ENCODE peak calls at places on chromosomes 13 and 19, in ten cellular contexts. One of them, this sample, is unnamed.

GRCh38 chr19:13294812-13295567 is 144.8 kb downstream of the IER2 start:
- DNase-seq in CD8-positive, alpha-beta T cell: no peak
- DNase-seq in NCI-H1105 treated with DMSO at 0.1 percent for 48 hours: no peak
- DNase-seq in psoas muscle: no peak
- DNase-seq in T-helper 17 cell: no peak
- DNase-seq in HT-29: no peak
- DNase-seq in GM06990: no peak
- DNase-seq in activated T-cell treated with anti-CD3 and anti-CD28 coated beads for 24 hours: no peak
- DNase-seq in stimulated activated CD4-positive, alpha-beta T cell treated with anti-CD3 and anti-CD28 coated beads, Interleukin-15, amount 100 ng/mL, for 1 hour: no peak
- DNase-seq in neural crest cell: no peak
- DNase-seq in this sample: no peak

GRCh38 chr13:31835932-31836331 is 96.6 kb downstream of the RXFP2 start:
- DNase-seq in CD8-positive, alpha-beta T cell: no peak
- DNase-seq in NCI-H1105 treated with DMSO at 0.1 percent for 48 hours: no peak
- DNase-seq in psoas muscle: no peak
- DNase-seq in T-helper 17 cell: no peak
- DNase-seq in HT-29: peak
- DNase-seq in GM06990: no peak
- DNase-seq in activated T-cell treated with anti-CD3 and anti-CD28 coated beads for 24 hours: no peak
- DNase-seq in stimulated activated CD4-positive, alpha-beta T cell treated with anti-CD3 and anti-CD28 coated beads, Interleukin-15, amount 100 ng/mL, for 1 hour: no peak
- DNase-seq in neural crest cell: no peak
- DNase-seq in this sample: peak

GRCh38 chr13:97474581-97474980 is 40.6 kb downstream of the RAP2A start:
- DNase-seq in CD8-positive, alpha-beta T cell: no peak
- DNase-seq in NCI-H1105 treated with DMSO at 0.1 percent for 48 hours: no peak
- DNase-seq in psoas muscle: no peak
- DNase-seq in T-helper 17 cell: no peak
- DNase-seq in HT-29: no peak
- DNase-seq in GM06990: no peak
- DNase-seq in activated T-cell treated with anti-CD3 and anti-CD28 coated beads for 24 hours: no peak
- DNase-seq in stimulated activated CD4-positive, alpha-beta T cell treated with anti-CD3 and anti-CD28 coated beads, Interleukin-15, amount 100 ng/mL, for 1 hour: no peak
- DNase-seq in neural crest cell: no peak
- DNase-seq in this sample: no peak

GRCh38 chr13:75418997-75419396 is 63.0 kb downstream of the TBC1D4 start:
- DNase-seq in CD8-positive, alpha-beta T cell: no peak
- DNase-seq in NCI-H1105 treated with DMSO at 0.1 percent for 48 hours: no peak
- DNase-seq in psoas muscle: no peak
- DNase-seq in T-helper 17 cell: no peak
- DNase-seq in HT-29: no peak
- DNase-seq in GM06990: no peak
- DNase-seq in activated T-cell treated with anti-CD3 and anti-CD28 coated beads for 24 hours: no peak
- DNase-seq in stimulated activated CD4-positive, alpha-beta T cell treated with anti-CD3 and anti-CD28 coated beads, Interleukin-15, amount 100 ng/mL, for 1 hour: no peak
- DNase-seq in neural crest cell: no peak
- DNase-seq in this sample: peak

GRCh38 chr13:24995225-24995804 is 100.6 kb upstream of the PABPC3 start:
- DNase-seq in CD8-positive, alpha-beta T cell: peak
- DNase-seq in NCI-H1105 treated with DMSO at 0.1 percent for 48 hours: peak
- DNase-seq in psoas muscle: no peak
- DNase-seq in T-helper 17 cell: peak
- DNase-seq in HT-29: peak
- DNase-seq in GM06990: no peak
- DNase-seq in activated T-cell treated with anti-CD3 and anti-CD28 coated beads for 24 hours: peak
- DNase-seq in stimulated activated CD4-positive, alpha-beta T cell treated with anti-CD3 and anti-CD28 coated beads, Interleukin-15, amount 100 ng/mL, for 1 hour: no peak
- DNase-seq in neural crest cell: peak
- DNase-seq in this sample: peak

GRCh38 chr13:94601446-94602431 is at the start of gene GPR180:
- DNase-seq in CD8-positive, alpha-beta T cell: peak
- DNase-seq in NCI-H1105 treated with DMSO at 0.1 percent for 48 hours: peak
- DNase-seq in psoas muscle: peak
- DNase-seq in T-helper 17 cell: peak
- DNase-seq in HT-29: peak
- DNase-seq in GM06990: peak
- DNase-seq in activated T-cell treated with anti-CD3 and anti-CD28 coated beads for 24 hours: peak
- DNase-seq in stimulated activated CD4-positive, alpha-beta T cell treated with anti-CD3 and anti-CD28 coated beads, Interleukin-15, amount 100 ng/mL, for 1 hour: peak
- DNase-seq in neural crest cell: peak
- DNase-seq in this sample: peak

GRCh38 chr13:105573134-105573533 is 962.3 kb downstream of the EFNB2 start:
- DNase-seq in CD8-positive, alpha-beta T cell: no peak
- DNase-seq in NCI-H1105 treated with DMSO at 0.1 percent for 48 hours: no peak
- DNase-seq in psoas muscle: no peak
- DNase-seq in T-helper 17 cell: no peak
- DNase-seq in HT-29: no peak
- DNase-seq in GM06990: no peak
- DNase-seq in activated T-cell treated with anti-CD3 and anti-CD28 coated beads for 24 hours: no peak
- DNase-seq in stimulated activated CD4-positive, alpha-beta T cell treated with anti-CD3 and anti-CD28 coated beads, Interleukin-15, amount 100 ng/mL, for 1 hour: no peak
- DNase-seq in neural crest cell: no peak
- DNase-seq in this sample: peak

GRCh38 chr19:54612428-54612827 is 17.9 kb upstream of the LILRB1 start:
- DNase-seq in CD8-positive, alpha-beta T cell: no peak
- DNase-seq in NCI-H1105 treated with DMSO at 0.1 percent for 48 hours: no peak
- DNase-seq in psoas muscle: no peak
- DNase-seq in T-helper 17 cell: no peak
- DNase-seq in HT-29: no peak
- DNase-seq in GM06990: no peak
- DNase-seq in activated T-cell treated with anti-CD3 and anti-CD28 coated beads for 24 hours: no peak
- DNase-seq in stimulated activated CD4-positive, alpha-beta T cell treated with anti-CD3 and anti-CD28 coated beads, Interleukin-15, amount 100 ng/mL, for 1 hour: no peak
- DNase-seq in neural crest cell: no peak
- DNase-seq in this sample: no peak

GRCh38 chr19:38290631-38291147 is 13.4 kb upstream of the C19orf33 start:
- DNase-seq in CD8-positive, alpha-beta T cell: no peak
- DNase-seq in NCI-H1105 treated with DMSO at 0.1 percent for 48 hours: no peak
- DNase-seq in psoas muscle: no peak
- DNase-seq in T-helper 17 cell: no peak
- DNase-seq in HT-29: peak
- DNase-seq in GM06990: no peak
- DNase-seq in activated T-cell treated with anti-CD3 and anti-CD28 coated beads for 24 hours: no peak
- DNase-seq in stimulated activated CD4-positive, alpha-beta T cell treated with anti-CD3 and anti-CD28 coated beads, Interleukin-15, amount 100 ng/mL, for 1 hour: no peak
- DNase-seq in neural crest cell: no peak
- DNase-seq in this sample: peak

GRCh38 chr13:20943519-20944012 is 41.0 kb upstream of the XPO4 start:
- DNase-seq in CD8-positive, alpha-beta T cell: peak
- DNase-seq in NCI-H1105 treated with DMSO at 0.1 percent for 48 hours: peak
- DNase-seq in psoas muscle: peak
- DNase-seq in T-helper 17 cell: peak
- DNase-seq in HT-29: peak
- DNase-seq in GM06990: no peak
- DNase-seq in activated T-cell treated with anti-CD3 and anti-CD28 coated beads for 24 hours: peak
- DNase-seq in stimulated activated CD4-positive, alpha-beta T cell treated with anti-CD3 and anti-CD28 coated beads, Interleukin-15, amount 100 ng/mL, for 1 hour: peak
- DNase-seq in neural crest cell: peak
- DNase-seq in this sample: peak

GRCh38 chr19:47539747-47540311 is 25.0 kb upstream of the NAPA start:
- DNase-seq in CD8-positive, alpha-beta T cell: peak
- DNase-seq in NCI-H1105 treated with DMSO at 0.1 percent for 48 hours: no peak
- DNase-seq in psoas muscle: no peak
- DNase-seq in T-helper 17 cell: no peak
- DNase-seq in HT-29: no peak
- DNase-seq in GM06990: no peak
- DNase-seq in activated T-cell treated with anti-CD3 and anti-CD28 coated beads for 24 hours: no peak
- DNase-seq in stimulated activated CD4-positive, alpha-beta T cell treated with anti-CD3 and anti-CD28 coated beads, Interleukin-15, amount 100 ng/mL, for 1 hour: no peak
- DNase-seq in neural crest cell: no peak
- DNase-seq in this sample: no peak

GRCh38 chr19:9041023-9041422 is 30.8 kb upstream of the MUC16 start:
- DNase-seq in CD8-positive, alpha-beta T cell: no peak
- DNase-seq in NCI-H1105 treated with DMSO at 0.1 percent for 48 hours: no peak
- DNase-seq in psoas muscle: no peak
- DNase-seq in T-helper 17 cell: no peak
- DNase-seq in HT-29: no peak
- DNase-seq in GM06990: no peak
- DNase-seq in activated T-cell treated with anti-CD3 and anti-CD28 coated beads for 24 hours: no peak
- DNase-seq in stimulated activated CD4-positive, alpha-beta T cell treated with anti-CD3 and anti-CD28 coated beads, Interleukin-15, amount 100 ng/mL, for 1 hour: no peak
- DNase-seq in neural crest cell: no peak
- DNase-seq in this sample: no peak

GRCh38 chr19:46990998-46991676 is 28.5 kb upstream of the NPAS1 start:
- DNase-seq in CD8-positive, alpha-beta T cell: peak
- DNase-seq in NCI-H1105 treated with DMSO at 0.1 percent for 48 hours: peak
- DNase-seq in psoas muscle: peak
- DNase-seq in T-helper 17 cell: peak
- DNase-seq in HT-29: peak
- DNase-seq in GM06990: no peak
- DNase-seq in activated T-cell treated with anti-CD3 and anti-CD28 coated beads for 24 hours: peak
- DNase-seq in stimulated activated CD4-positive, alpha-beta T cell treated with anti-CD3 and anti-CD28 coated beads, Interleukin-15, amount 100 ng/mL, for 1 hour: peak
- DNase-seq in neural crest cell: peak
- DNase-seq in this sample: peak

GRCh38 chr19:50333235-50333736 is 4.1 kb upstream of the KCNC3 start:
- DNase-seq in CD8-positive, alpha-beta T cell: peak
- DNase-seq in NCI-H1105 treated with DMSO at 0.1 percent for 48 hours: peak
- DNase-seq in psoas muscle: peak
- DNase-seq in T-helper 17 cell: peak
- DNase-seq in HT-29: peak
- DNase-seq in GM06990: peak
- DNase-seq in activated T-cell treated with anti-CD3 and anti-CD28 coated beads for 24 hours: peak
- DNase-seq in stimulated activated CD4-positive, alpha-beta T cell treated with anti-CD3 and anti-CD28 coated beads, Interleukin-15, amount 100 ng/mL, for 1 hour: peak
- DNase-seq in neural crest cell: peak
- DNase-seq in this sample: peak

GRCh38 chr13:40315416-40316064 is 350.9 kb downstream of the FOXO1 start:
- DNase-seq in CD8-positive, alpha-beta T cell: peak
- DNase-seq in NCI-H1105 treated with DMSO at 0.1 percent for 48 hours: no peak
- DNase-seq in psoas muscle: peak
- DNase-seq in T-helper 17 cell: peak
- DNase-seq in HT-29: no peak
- DNase-seq in GM06990: no peak
- DNase-seq in activated T-cell treated with anti-CD3 and anti-CD28 coated beads for 24 hours: peak
- DNase-seq in stimulated activated CD4-positive, alpha-beta T cell treated with anti-CD3 and anti-CD28 coated beads, Interleukin-15, amount 100 ng/mL, for 1 hour: peak
- DNase-seq in neural crest cell: no peak
- DNase-seq in this sample: peak

GRCh38 chr13:110644892-110645521 is 29.7 kb downstream of the NAXD start:
- DNase-seq in CD8-positive, alpha-beta T cell: no peak
- DNase-seq in NCI-H1105 treated with DMSO at 0.1 percent for 48 hours: no peak
- DNase-seq in psoas muscle: peak
- DNase-seq in T-helper 17 cell: peak
- DNase-seq in HT-29: peak
- DNase-seq in GM06990: no peak
- DNase-seq in activated T-cell treated with anti-CD3 and anti-CD28 coated beads for 24 hours: no peak
- DNase-seq in stimulated activated CD4-positive, alpha-beta T cell treated with anti-CD3 and anti-CD28 coated beads, Interleukin-15, amount 100 ng/mL, for 1 hour: peak
- DNase-seq in neural crest cell: peak
- DNase-seq in this sample: peak

GRCh38 chr13:31862828-31863227 is 123.5 kb downstream of the RXFP2 start:
- DNase-seq in CD8-positive, alpha-beta T cell: no peak
- DNase-seq in NCI-H1105 treated with DMSO at 0.1 percent for 48 hours: no peak
- DNase-seq in psoas muscle: no peak
- DNase-seq in T-helper 17 cell: no peak
- DNase-seq in HT-29: no peak
- DNase-seq in GM06990: no peak
- DNase-seq in activated T-cell treated with anti-CD3 and anti-CD28 coated beads for 24 hours: no peak
- DNase-seq in stimulated activated CD4-positive, alpha-beta T cell treated with anti-CD3 and anti-CD28 coated beads, Interleukin-15, amount 100 ng/mL, for 1 hour: no peak
- DNase-seq in neural crest cell: no peak
- DNase-seq in this sample: no peak

GRCh38 chr13:20703785-20704458 is 423 bp downstream of the IL17D start:
- DNase-seq in CD8-positive, alpha-beta T cell: peak
- DNase-seq in NCI-H1105 treated with DMSO at 0.1 percent for 48 hours: peak
- DNase-seq in psoas muscle: peak
- DNase-seq in T-helper 17 cell: peak
- DNase-seq in HT-29: peak
- DNase-seq in GM06990: peak
- DNase-seq in activated T-cell treated with anti-CD3 and anti-CD28 coated beads for 24 hours: peak
- DNase-seq in stimulated activated CD4-positive, alpha-beta T cell treated with anti-CD3 and anti-CD28 coated beads, Interleukin-15, amount 100 ng/mL, for 1 hour: peak
- DNase-seq in neural crest cell: peak
- DNase-seq in this sample: peak

GRCh38 chr19:13037718-13038117 is 42.4 kb downstream of the NFIX start:
- DNase-seq in CD8-positive, alpha-beta T cell: no peak
- DNase-seq in NCI-H1105 treated with DMSO at 0.1 percent for 48 hours: no peak
- DNase-seq in psoas muscle: no peak
- DNase-seq in T-helper 17 cell: no peak
- DNase-seq in HT-29: no peak
- DNase-seq in GM06990: no peak
- DNase-seq in activated T-cell treated with anti-CD3 and anti-CD28 coated beads for 24 hours: no peak
- DNase-seq in stimulated activated CD4-positive, alpha-beta T cell treated with anti-CD3 and anti-CD28 coated beads, Interleukin-15, amount 100 ng/mL, for 1 hour: no peak
- DNase-seq in neural crest cell: no peak
- DNase-seq in this sample: no peak

GRCh38 chr19:3801412-3802096 is 15.4 kb upstream of the MATK start:
- DNase-seq in CD8-positive, alpha-beta T cell: peak
- DNase-seq in NCI-H1105 treated with DMSO at 0.1 percent for 48 hours: peak
- DNase-seq in psoas muscle: no peak
- DNase-seq in T-helper 17 cell: peak
- DNase-seq in HT-29: no peak
- DNase-seq in GM06990: no peak
- DNase-seq in activated T-cell treated with anti-CD3 and anti-CD28 coated beads for 24 hours: no peak
- DNase-seq in stimulated activated CD4-positive, alpha-beta T cell treated with anti-CD3 and anti-CD28 coated beads, Interleukin-15, amount 100 ng/mL, for 1 hour: peak
- DNase-seq in neural crest cell: no peak
- DNase-seq in this sample: no peak

GRCh38 chr19:18807861-18808331 is 16.8 kb upstream of the COMP start:
- DNase-seq in CD8-positive, alpha-beta T cell: no peak
- DNase-seq in NCI-H1105 treated with DMSO at 0.1 percent for 48 hours: no peak
- DNase-seq in psoas muscle: peak
- DNase-seq in T-helper 17 cell: no peak
- DNase-seq in HT-29: no peak
- DNase-seq in GM06990: no peak
- DNase-seq in activated T-cell treated with anti-CD3 and anti-CD28 coated beads for 24 hours: no peak
- DNase-seq in stimulated activated CD4-positive, alpha-beta T cell treated with anti-CD3 and anti-CD28 coated beads, Interleukin-15, amount 100 ng/mL, for 1 hour: no peak
- DNase-seq in neural crest cell: no peak
- DNase-seq in this sample: no peak

GRCh38 chr13:64099994-64100393 is 2684.3 kb upstream of the PCDH20 start:
- DNase-seq in CD8-positive, alpha-beta T cell: no peak
- DNase-seq in NCI-H1105 treated with DMSO at 0.1 percent for 48 hours: no peak
- DNase-seq in psoas muscle: no peak
- DNase-seq in T-helper 17 cell: no peak
- DNase-seq in HT-29: no peak
- DNase-seq in GM06990: no peak
- DNase-seq in activated T-cell treated with anti-CD3 and anti-CD28 coated beads for 24 hours: no peak
- DNase-seq in stimulated activated CD4-positive, alpha-beta T cell treated with anti-CD3 and anti-CD28 coated beads, Interleukin-15, amount 100 ng/mL, for 1 hour: no peak
- DNase-seq in neural crest cell: no peak
- DNase-seq in this sample: no peak

GRCh38 chr13:23679214-23679613 is 109.0 kb downstream of the TNFRSF19 start:
- DNase-seq in CD8-positive, alpha-beta T cell: no peak
- DNase-seq in NCI-H1105 treated with DMSO at 0.1 percent for 48 hours: no peak
- DNase-seq in psoas muscle: no peak
- DNase-seq in T-helper 17 cell: no peak
- DNase-seq in HT-29: no peak
- DNase-seq in GM06990: no peak
- DNase-seq in activated T-cell treated with anti-CD3 and anti-CD28 coated beads for 24 hours: peak
- DNase-seq in stimulated activated CD4-positive, alpha-beta T cell treated with anti-CD3 and anti-CD28 coated beads, Interleukin-15, amount 100 ng/mL, for 1 hour: no peak
- DNase-seq in neural crest cell: no peak
- DNase-seq in this sample: peak

GRCh38 chr19:5246554-5247155 is 94.0 kb downstream of the PTPRS start:
- DNase-seq in CD8-positive, alpha-beta T cell: no peak
- DNase-seq in NCI-H1105 treated with DMSO at 0.1 percent for 48 hours: no peak
- DNase-seq in psoas muscle: no peak
- DNase-seq in T-helper 17 cell: no peak
- DNase-seq in HT-29: no peak
- DNase-seq in GM06990: no peak
- DNase-seq in activated T-cell treated with anti-CD3 and anti-CD28 coated beads for 24 hours: peak
- DNase-seq in stimulated activated CD4-positive, alpha-beta T cell treated with anti-CD3 and anti-CD28 coated beads, Interleukin-15, amount 100 ng/mL, for 1 hour: no peak
- DNase-seq in neural crest cell: no peak
- DNase-seq in this sample: no peak

GRCh38 chr19:4052114-4052992 is 14.3 kb downstream of the ZBTB7A start:
- DNase-seq in CD8-positive, alpha-beta T cell: no peak
- DNase-seq in NCI-H1105 treated with DMSO at 0.1 percent for 48 hours: no peak
- DNase-seq in psoas muscle: peak
- DNase-seq in T-helper 17 cell: no peak
- DNase-seq in HT-29: peak
- DNase-seq in GM06990: no peak
- DNase-seq in activated T-cell treated with anti-CD3 and anti-CD28 coated beads for 24 hours: no peak
- DNase-seq in stimulated activated CD4-positive, alpha-beta T cell treated with anti-CD3 and anti-CD28 coated beads, Interleukin-15, amount 100 ng/mL, for 1 hour: no peak
- DNase-seq in neural crest cell: no peak
- DNase-seq in this sample: no peak

GRCh38 chr13:50810998-50811397 is 32.5 kb downstream of the DLEU7 start:
- DNase-seq in CD8-positive, alpha-beta T cell: no peak
- DNase-seq in NCI-H1105 treated with DMSO at 0.1 percent for 48 hours: no peak
- DNase-seq in psoas muscle: no peak
- DNase-seq in T-helper 17 cell: no peak
- DNase-seq in HT-29: no peak
- DNase-seq in GM06990: peak
- DNase-seq in activated T-cell treated with anti-CD3 and anti-CD28 coated beads for 24 hours: no peak
- DNase-seq in stimulated activated CD4-positive, alpha-beta T cell treated with anti-CD3 and anti-CD28 coated beads, Interleukin-15, amount 100 ng/mL, for 1 hour: no peak
- DNase-seq in neural crest cell: no peak
- DNase-seq in this sample: no peak

GRCh38 chr19:2811221-2811722 is 8.4 kb upstream of the ZNF554 start:
- DNase-seq in CD8-positive, alpha-beta T cell: no peak
- DNase-seq in NCI-H1105 treated with DMSO at 0.1 percent for 48 hours: no peak
- DNase-seq in psoas muscle: no peak
- DNase-seq in T-helper 17 cell: no peak
- DNase-seq in HT-29: no peak
- DNase-seq in GM06990: no peak
- DNase-seq in activated T-cell treated with anti-CD3 and anti-CD28 coated beads for 24 hours: no peak
- DNase-seq in stimulated activated CD4-positive, alpha-beta T cell treated with anti-CD3 and anti-CD28 coated beads, Interleukin-15, amount 100 ng/mL, for 1 hour: no peak
- DNase-seq in neural crest cell: no peak
- DNase-seq in this sample: no peak

GRCh38 chr19:48487944-48488343 is 18.8 kb downstream of the CYTH2 start:
- DNase-seq in CD8-positive, alpha-beta T cell: no peak
- DNase-seq in NCI-H1105 treated with DMSO at 0.1 percent for 48 hours: no peak
- DNase-seq in psoas muscle: peak
- DNase-seq in T-helper 17 cell: no peak
- DNase-seq in HT-29: peak
- DNase-seq in GM06990: no peak
- DNase-seq in activated T-cell treated with anti-CD3 and anti-CD28 coated beads for 24 hours: no peak
- DNase-seq in stimulated activated CD4-positive, alpha-beta T cell treated with anti-CD3 and anti-CD28 coated beads, Interleukin-15, amount 100 ng/mL, for 1 hour: no peak
- DNase-seq in neural crest cell: no peak
- DNase-seq in this sample: peak

This sample was measured in renal cortical epithelial cell.